ENCODE peak calls at places on chromosomes 13 and 19, in five cellular contexts. N, D, Q, J and M are unnamed samples.

GRCh38 chr13:64538711-64539110 is 2691.4 kb downstream of the PCDH9 start:
- DNase-seq in J (peak; percentile 30), D (no peak), Q (no peak), N (peak; percentile 9), M (no peak)

GRCh38 chr19:44718441-44719261 is 19.7 kb downstream of the CEACAM16 start:
- DNase-seq in J (peak; percentile 59), D (peak; percentile 40), Q (peak; percentile 56), N (no peak), M (peak; percentile 78)

GRCh38 chr13:90912247-90912646 is 435.2 kb upstream of the MIR17HG start:
- DNase-seq in D (no peak), J (no peak), N (no peak), Q (no peak), M (no peak)

GRCh38 chr13:110991991-110992508 is 77.2 kb upstream of the ANKRD10 start:
- DNase-seq in J (no peak), N (no peak), Q (no peak), D (no peak), M (no peak)

GRCh38 chr19:17871878-17872250 is at the start of gene SLC5A5:
- DNase-seq in D (no peak), N (no peak), Q (no peak), J (no peak), M (no peak)

GRCh38 chr19:50181121-50181520 is 18.0 kb upstream of the IZUMO2 start:
- DNase-seq in N (no peak), D (no peak), J (no peak), Q (no peak), M (no peak)

GRCh38 chr19:10021446-10021845 is 8.2 kb downstream of the RDH8 start:
- DNase-seq in J (no peak), N (no peak), Q (no peak), D (no peak), M (no peak)

GRCh38 chr19:14786421-14786851 is 8.1 kb upstream of the ADGRE2 start:
- DNase-seq in N (no peak), J (no peak), D (no peak), Q (no peak), M (peak; percentile 34)

GRCh38 chr13:46339035-46339666 is 47.9 kb downstream of the RUBCNL start:
- DNase-seq in N (peak; percentile 55), Q (no peak), J (peak; percentile 96), D (peak; percentile 62), M (peak; percentile 25)

GRCh38 chr13:43933378-43933777 is 53.7 kb downstream of the LACC1 start:
- DNase-seq in N (no peak), Q (no peak), D (no peak), J (no peak), M (no peak)

GRCh38 chr13:72849571-72849970 is 67.6 kb downstream of the PIBF1 start:
- DNase-seq in N (no peak), Q (peak; percentile 6), D (peak; percentile 44), J (peak; percentile 49), M (peak; percentile 1)

GRCh38 chr13:81987159-81987558 is 1646.2 kb upstream of the SPRY2 start:
- DNase-seq in D (no peak), Q (no peak), N (peak; percentile 10), J (no peak), M (no peak)

GRCh38 chr13:22665531-22665930 is 515.2 kb upstream of the SGCG start:
- DNase-seq in J (no peak), Q (no peak), D (no peak), N (no peak), M (no peak)

GRCh38 chr13:30819136-30819875 is 84.0 kb downstream of the ALOX5AP start:
- DNase-seq in D (peak; percentile 33), Q (no peak), J (no peak), N (peak; percentile 45), M (no peak)

GRCh38 chr19:12669272-12670158 is 2.9 kb downstream of the WDR83 start:
- DNase-seq in D (peak; percentile 84), Q (peak; percentile 47), J (peak; percentile 91), N (peak; percentile 84), M (peak; percentile 91)

GRCh38 chr13:38223093-38223492 is 126.6 kb upstream of the UFM1 start:
- DNase-seq in Q (no peak), D (peak; percentile 40), N (peak; percentile 38), J (peak; percentile 64), M (no peak)

GRCh38 chr19:44512326-44513298 is 12.3 kb upstream of the ZNF180 start:
- DNase-seq in Q (no peak), N (peak; percentile 78), D (peak; percentile 60), J (peak; percentile 81), M (peak; percentile 38)

GRCh38 chr19:3220576-3220975 is 3.9 kb upstream of the CELF5 start:
- DNase-seq in N (no peak), D (no peak), Q (no peak), J (no peak), M (no peak)

GRCh38 chr19:49677901-49678674 is 1.0 kb downstream of the PRMT1 start:
- DNase-seq in Q (no peak), J (peak; percentile 77), D (peak; percentile 49), N (peak; percentile 75), M (peak; percentile 72)

GRCh38 chr19:4388171-4389063 is 11.9 kb downstream of the SH3GL1 start:
- DNase-seq in N (no peak), D (peak; percentile 49), J (no peak), Q (no peak), M (no peak)

GRCh38 chr19:51158474-51159129 is 16.5 kb downstream of the SIGLEC7 start:
- DNase-seq in D (peak; percentile 8), N (peak; percentile 23), J (peak; percentile 47), Q (peak; percentile 2), M (peak; percentile 12)

GRCh38 chr13:72506706-72507105 is 220.7 kb downstream of the MZT1 start:
- DNase-seq in D (no peak), N (no peak), J (no peak), Q (no peak), M (no peak)

DNA sequence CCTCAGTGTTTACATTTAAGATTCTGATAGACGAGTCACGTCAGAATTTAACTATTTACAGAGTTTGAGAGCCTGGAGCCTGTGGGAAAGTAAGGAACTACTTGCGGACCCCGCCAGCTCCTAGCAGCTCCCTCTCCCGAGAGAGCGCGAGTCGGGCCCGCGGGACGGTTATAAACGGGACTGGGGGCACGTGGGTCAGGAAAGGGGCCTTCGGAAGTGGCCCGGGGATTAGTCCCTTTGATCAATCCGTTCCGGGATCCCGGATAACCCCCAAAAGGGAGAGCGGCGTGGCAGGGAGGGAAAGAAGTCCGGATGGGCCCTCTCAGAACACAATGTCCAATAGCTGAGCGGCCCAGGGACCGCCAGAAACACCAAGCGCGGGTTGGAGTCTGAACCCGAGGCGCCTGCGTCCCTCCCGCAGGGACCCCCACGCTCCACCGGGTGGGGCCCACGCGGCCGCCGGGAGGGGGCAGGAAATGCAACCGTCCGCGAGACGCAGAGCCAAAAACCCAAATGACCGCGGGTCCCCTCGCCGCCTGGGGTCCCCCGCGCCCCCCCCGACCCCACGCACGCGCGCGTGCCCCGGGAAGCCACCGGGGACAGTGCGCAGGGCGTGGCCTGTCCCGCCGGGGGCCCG is 3.6 kb downstream of the ZIC5 start:
- DNase-seq in J (no peak), N (no peak), D (no peak), Q (no peak), M (no peak)
- H3K4me3 ChIP-seq in J (no peak overlapping the region), N (no peak overlapping the region), D (no peak overlapping the region), Q (no peak overlapping the region), M (no peak overlapping the region)

GRCh38 chr13:25927363-25927762 is 124.5 kb downstream of the SHISA2 start:
- DNase-seq in D (no peak), Q (no peak), J (no peak), N (peak; percentile 53), M (no peak)
- TF ChIP-seq CTCF in D (no peak), Q (no peak), J (no peak), N (no peak), M (no peak)

GRCh38 chr19:952680-953500 is 27.1 kb downstream of the ARID3A start:
- DNase-seq in N (peak; percentile 71), Q (no peak), D (no peak), J (no peak), M (peak; percentile 59)
- H3K4me3 ChIP-seq in N (peak overlapping the region; percentile 26), Q (no peak overlapping the region), D (no peak overlapping the region), J (no peak overlapping the region), M (peak overlapping the region; percentile 41)

GRCh38 chr19:55809381-55810058 is 22.3 kb downstream of the NLRP11 start:
- DNase-seq in J (peak; percentile 77), Q (peak; percentile 10), D (peak; percentile 30), N (peak; percentile 38), M (peak; percentile 36)
- TF ChIP-seq CTCF in J (peak; percentile 43), Q (peak; percentile 38), D (no peak), N (no peak), M (peak; percentile 18)